ENCODE peak calls at places on chromosomes 12 and 14, in six cellular contexts. One of them, this sample, is unnamed.
A peak's percentile ranks its signal among the peaks of the same experiment; 100 is the strongest.

GRCh38 chr14:105865904-105866840 is 339.8 kb downstream of the TMEM121 start:
- DNase-seq in NCI-H1092: no peak
- DNase-seq in heart left ventricle: no peak
- DNase-seq in mucosa of gallbladder: no peak
- DNase-seq in left lobe of liver: peak; percentile 39
- DNase-seq in mesendoderm: no peak
- DNase-seq in this sample: peak; percentile 28

GRCh38 chr12:113149361-113150150 is at the start of gene CFAP73:
- DNase-seq in mucosa of gallbladder: peak; percentile 50
- DNase-seq in heart left ventricle: peak; percentile 87
- DNase-seq in mesendoderm: peak; percentile 99
- DNase-seq in left lobe of liver: no peak
- DNase-seq in NCI-H1092: peak; percentile 41
- DNase-seq in this sample: peak; percentile 95

GRCh38 chr12:45762185-45763110 is 32.9 kb downstream of the ARID2 start:
- DNase-seq in NCI-H1092: no peak
- DNase-seq in left lobe of liver: no peak
- DNase-seq in heart left ventricle: no peak
- DNase-seq in mesendoderm: peak; percentile 84
- DNase-seq in mucosa of gallbladder: no peak
- DNase-seq in this sample: peak; percentile 23

GRCh38 chr12:41604830-41605229 is 416.7 kb downstream of the PDZRN4 start:
- DNase-seq in mesendoderm: peak; percentile 11
- DNase-seq in NCI-H1092: no peak
- DNase-seq in left lobe of liver: no peak
- DNase-seq in heart left ventricle: no peak
- DNase-seq in mucosa of gallbladder: no peak
- DNase-seq in this sample: no peak

GRCh38 chr14:65476290-65476941 is 63.9 kb downstream of the FUT8 start:
- DNase-seq in heart left ventricle: no peak
- DNase-seq in mesendoderm: no peak
- DNase-seq in left lobe of liver: no peak
- DNase-seq in mucosa of gallbladder: no peak
- DNase-seq in NCI-H1092: no peak
- DNase-seq in this sample: no peak

GRCh38 chr12:57838594-57839302 is 7.8 kb downstream of the CTDSP2 start:
- DNase-seq in NCI-H1092: no peak
- DNase-seq in left lobe of liver: no peak
- DNase-seq in mesendoderm: no peak
- DNase-seq in heart left ventricle: no peak
- DNase-seq in mucosa of gallbladder: no peak
- DNase-seq in this sample: no peak

GRCh38 chr12:110547090-110547489 is 36.0 kb downstream of the PPTC7 start:
- DNase-seq in mesendoderm: no peak
- DNase-seq in heart left ventricle: no peak
- DNase-seq in left lobe of liver: no peak
- DNase-seq in mucosa of gallbladder: no peak
- DNase-seq in NCI-H1092: no peak
- DNase-seq in this sample: no peak

GRCh38 chr12:120381752-120382419 is 12.9 kb upstream of the MSI1 start:
- DNase-seq in mesendoderm: no peak
- DNase-seq in heart left ventricle: no peak
- DNase-seq in mucosa of gallbladder: no peak
- DNase-seq in left lobe of liver: no peak
- DNase-seq in NCI-H1092: no peak
- DNase-seq in this sample: no peak

GRCh38 chr12:57498571-57498970 is 10.7 kb downstream of the MARS1 start:
- DNase-seq in heart left ventricle: no peak
- DNase-seq in NCI-H1092: no peak
- DNase-seq in mucosa of gallbladder: no peak
- DNase-seq in mesendoderm: no peak
- DNase-seq in left lobe of liver: no peak
- DNase-seq in this sample: no peak

GRCh38 chr12:25436206-25436912 is 116.7 kb downstream of the LMNTD1 start:
- DNase-seq in mesendoderm: peak; percentile 75
- DNase-seq in mucosa of gallbladder: peak; percentile 48
- DNase-seq in heart left ventricle: no peak
- DNase-seq in NCI-H1092: peak; percentile 2
- DNase-seq in left lobe of liver: no peak
- DNase-seq in this sample: peak; percentile 43

GRCh38 chr14:32491413-32492016 is 162.4 kb downstream of the AKAP6 start:
- DNase-seq in heart left ventricle: no peak
- DNase-seq in mesendoderm: no peak
- DNase-seq in NCI-H1092: no peak
- DNase-seq in left lobe of liver: no peak
- DNase-seq in mucosa of gallbladder: no peak
- DNase-seq in this sample: no peak

GRCh38 chr14:102554835-102555819 is 37.3 kb upstream of the RCOR1 start:
- DNase-seq in left lobe of liver: peak; percentile 54
- DNase-seq in mucosa of gallbladder: no peak
- DNase-seq in mesendoderm: peak; percentile 88
- DNase-seq in heart left ventricle: peak; percentile 46
- DNase-seq in NCI-H1092: peak; percentile 75
- DNase-seq in this sample: peak; percentile 98

GRCh38 chr14:74980746-74981661 is 21.7 kb upstream of the EIF2B2 start:
- DNase-seq in mesendoderm: peak; percentile 90
- DNase-seq in NCI-H1092: no peak
- DNase-seq in heart left ventricle: peak; percentile 37
- DNase-seq in mucosa of gallbladder: no peak
- DNase-seq in left lobe of liver: no peak
- DNase-seq in this sample: peak; percentile 86

GRCh38 chr14:95070748-95071435 is 86.4 kb downstream of the DICER1 start:
- DNase-seq in mesendoderm: no peak
- DNase-seq in mucosa of gallbladder: no peak
- DNase-seq in heart left ventricle: no peak
- DNase-seq in NCI-H1092: no peak
- DNase-seq in left lobe of liver: no peak
- DNase-seq in this sample: no peak

GRCh38 chr12:71799105-71799504 is 40.5 kb upstream of the TBC1D15 start:
- DNase-seq in mucosa of gallbladder: no peak
- DNase-seq in mesendoderm: peak; percentile 66
- DNase-seq in NCI-H1092: no peak
- DNase-seq in left lobe of liver: no peak
- DNase-seq in heart left ventricle: no peak
- DNase-seq in this sample: no peak

GRCh38 chr12:109793411-109793810 is 39.8 kb downstream of the TRPV4 start:
- DNase-seq in mucosa of gallbladder: no peak
- DNase-seq in NCI-H1092: no peak
- DNase-seq in mesendoderm: no peak
- DNase-seq in left lobe of liver: no peak
- DNase-seq in heart left ventricle: no peak
- DNase-seq in this sample: peak; percentile 57

GRCh38 chr12:30953257-30953656 is 26.7 kb downstream of the TSPAN11 start:
- DNase-seq in left lobe of liver: no peak
- DNase-seq in heart left ventricle: no peak
- DNase-seq in NCI-H1092: no peak
- DNase-seq in mesendoderm: no peak
- DNase-seq in mucosa of gallbladder: no peak
- DNase-seq in this sample: no peak

GRCh38 chr14:20781805-20782204 is 737 bp downstream of the RNASE6 start:
- DNase-seq in mesendoderm: no peak
- DNase-seq in mucosa of gallbladder: no peak
- DNase-seq in heart left ventricle: no peak
- DNase-seq in NCI-H1092: no peak
- DNase-seq in left lobe of liver: no peak
- DNase-seq in this sample: no peak

GRCh38 chr14:92135269-92135668 is 13.5 kb downstream of the CPSF2 start:
- DNase-seq in mesendoderm: peak; percentile 14
- DNase-seq in heart left ventricle: no peak
- DNase-seq in left lobe of liver: no peak
- DNase-seq in mucosa of gallbladder: no peak
- DNase-seq in NCI-H1092: no peak
- DNase-seq in this sample: no peak

GRCh38 chr14:58796636-58797429 is 159.1 kb downstream of the DACT1 start:
- DNase-seq in mesendoderm: peak; percentile 25
- DNase-seq in heart left ventricle: no peak
- DNase-seq in mucosa of gallbladder: no peak
- DNase-seq in left lobe of liver: no peak
- DNase-seq in NCI-H1092: no peak
- DNase-seq in this sample: no peak

GRCh38 chr12:32163596-32163995 is 56.9 kb downstream of the BICD1 start:
- DNase-seq in NCI-H1092: no peak
- DNase-seq in heart left ventricle: no peak
- DNase-seq in mesendoderm: no peak
- DNase-seq in mucosa of gallbladder: no peak
- DNase-seq in left lobe of liver: no peak
- DNase-seq in this sample: no peak

GRCh38 chr12:43063642-43064041 is 474.1 kb upstream of the PRICKLE1 start:
- DNase-seq in heart left ventricle: no peak
- DNase-seq in mesendoderm: no peak
- DNase-seq in mucosa of gallbladder: no peak
- DNase-seq in left lobe of liver: no peak
- DNase-seq in NCI-H1092: no peak
- DNase-seq in this sample: no peak

GRCh38 chr12:132323171-132324010 is 6.0 kb downstream of the GALNT9 start:
- DNase-seq in mesendoderm: no peak
- DNase-seq in left lobe of liver: no peak
- DNase-seq in heart left ventricle: no peak
- DNase-seq in NCI-H1092: no peak
- DNase-seq in mucosa of gallbladder: no peak
- DNase-seq in this sample: no peak

GRCh38 chr14:90573385-90574105 is 176.7 kb downstream of the CALM1 start:
- DNase-seq in heart left ventricle: no peak
- DNase-seq in mucosa of gallbladder: no peak
- DNase-seq in left lobe of liver: no peak
- DNase-seq in NCI-H1092: no peak
- DNase-seq in mesendoderm: no peak
- DNase-seq in this sample: no peak

GRCh38 chr12:47791351-47791746 is 18.3 kb downstream of the SLC48A1 start:
- DNase-seq in heart left ventricle: no peak
- DNase-seq in left lobe of liver: no peak
- DNase-seq in mucosa of gallbladder: no peak
- DNase-seq in mesendoderm: no peak
- DNase-seq in NCI-H1092: no peak
- DNase-seq in this sample: no peak

GRCh38 chr14:61218157-61218556 is 63.0 kb downstream of the TMEM30B start:
- DNase-seq in NCI-H1092: no peak
- DNase-seq in mesendoderm: no peak
- DNase-seq in heart left ventricle: no peak
- DNase-seq in mucosa of gallbladder: no peak
- DNase-seq in left lobe of liver: no peak
- DNase-seq in this sample: no peak

GRCh38 chr12:71164166-71164876 is 6.5 kb upstream of the TSPAN8 start:
- DNase-seq in mucosa of gallbladder: no peak
- DNase-seq in mesendoderm: no peak
- DNase-seq in heart left ventricle: no peak
- DNase-seq in left lobe of liver: no peak
- DNase-seq in NCI-H1092: no peak
- DNase-seq in this sample: no peak

GRCh38 chr14:54767450-54767849 is 135.2 kb downstream of the GCH1 start:
- DNase-seq in left lobe of liver: no peak
- DNase-seq in heart left ventricle: no peak
- DNase-seq in mesendoderm: no peak
- DNase-seq in mucosa of gallbladder: no peak
- DNase-seq in NCI-H1092: no peak
- DNase-seq in this sample: peak; percentile 16